ENCODE peak calls at places on chromosomes 11 and 22, in eight cellular contexts. A is lung, M is hepatic stellate cell, G is HS-27A, V is SHP77, Q is pancreas, P is mesothelial cell of epicardium, J is colonic mucosa. O is an unnamed sample.

GRCh38 chr22:29306175-29306829 is at the start of gene GAS2L1:
- DNase-seq in P (no peak), M (peak), J (peak), A (peak), G (peak), V (peak), Q (peak), O (peak)

GRCh38 chr22:31118046-31118820 is 4.5 kb upstream of the INPP5J start:
- DNase-seq in Q (peak), A (no peak), G (no peak), J (no peak), P (no peak), V (no peak), M (no peak), O (no peak)

GRCh38 chr22:23179381-23180294 is 671 bp upstream of the BCR start:
- DNase-seq in A (no peak), Q (peak), G (no peak), V (peak), P (no peak), J (peak), M (no peak), O (no peak)

GRCh38 chr22:43050995-43051394 is 36.0 kb upstream of the PACSIN2 start:
- DNase-seq in P (no peak), G (no peak), V (no peak), Q (no peak), J (no peak), M (no peak), A (no peak), O (no peak)

GRCh38 chr11:23311986-23312940 is 452.0 kb upstream of the CCDC179 start:
- DNase-seq in M (no peak), P (no peak), G (peak), Q (no peak), V (no peak), J (no peak), A (no peak), O (no peak)

GRCh38 chr22:31160328-31160978 is 471 bp downstream of the RNF185 start:
- DNase-seq in V (no peak), G (no peak), J (peak), A (no peak), Q (no peak), P (no peak), M (no peak), O (no peak)

GRCh38 chr22:17501679-17502285 is 61.5 kb upstream of the SLC25A18 start:
- DNase-seq in M (peak), P (no peak), J (peak), V (peak), G (peak), A (no peak), Q (no peak), O (no peak)

GRCh38 chr11:128042290-128042751 is 545.0 kb downstream of the ETS1 start:
- DNase-seq in Q (no peak), M (no peak), V (no peak), G (no peak), J (no peak), A (no peak), P (no peak), O (no peak)

GRCh38 chr11:23903044-23903704 is 593.7 kb upstream of the LUZP2 start:
- DNase-seq in Q (no peak), M (peak), G (peak), P (no peak), J (no peak), V (no peak), A (no peak), O (no peak)

GRCh38 chr11:126676536-126676935 is 321.1 kb downstream of the ST3GAL4 start:
- DNase-seq in J (no peak), V (no peak), Q (no peak), M (no peak), P (no peak), G (no peak), A (no peak), O (no peak)

O was measured in occipital lobe.